ENCODE peak calls at places on chromosome 4, in six cellular contexts. One of them, this sample, is unnamed.

GRCh38 chr4:5967783-5968182 is 50.4 kb downstream of the C4orf50 start:
- DNase-seq in dorsolateral prefrontal cortex: no peak
- DNase-seq in OCI-LY7: no peak
- DNase-seq in colonic mucosa: no peak
- DNase-seq in spleen: peak
- DNase-seq in astrocyte of the spinal cord: no peak
- DNase-seq in this sample: no peak

GRCh38 chr4:143380651-143381050 is 44.0 kb downstream of the GAB1 start:
- DNase-seq in colonic mucosa: no peak
- DNase-seq in astrocyte of the spinal cord: no peak
- DNase-seq in OCI-LY7: no peak
- DNase-seq in spleen: no peak
- DNase-seq in dorsolateral prefrontal cortex: no peak
- DNase-seq in this sample: no peak

GRCh38 chr4:156766846-156767245 is 204.8 kb downstream of the PDGFC start:
- DNase-seq in OCI-LY7: no peak
- DNase-seq in colonic mucosa: no peak
- DNase-seq in astrocyte of the spinal cord: no peak
- DNase-seq in dorsolateral prefrontal cortex: no peak
- DNase-seq in spleen: no peak
- DNase-seq in this sample: no peak

GRCh38 chr4:174578366-174578765 is 56.1 kb upstream of the HPGD start:
- DNase-seq in spleen: no peak
- DNase-seq in colonic mucosa: no peak
- DNase-seq in astrocyte of the spinal cord: peak
- DNase-seq in dorsolateral prefrontal cortex: no peak
- DNase-seq in OCI-LY7: no peak
- DNase-seq in this sample: no peak

GRCh38 chr4:123484291-123484926 is 87.8 kb downstream of the SPRY1 start:
- DNase-seq in spleen: no peak
- DNase-seq in astrocyte of the spinal cord: no peak
- DNase-seq in dorsolateral prefrontal cortex: no peak
- DNase-seq in OCI-LY7: no peak
- DNase-seq in colonic mucosa: no peak
- DNase-seq in this sample: no peak

GRCh38 chr4:95547708-95548471 is 883 bp downstream of the UNC5C start:
- DNase-seq in colonic mucosa: peak
- DNase-seq in dorsolateral prefrontal cortex: peak
- DNase-seq in astrocyte of the spinal cord: peak
- DNase-seq in spleen: no peak
- DNase-seq in OCI-LY7: no peak
- DNase-seq in this sample: peak

GRCh38 chr4:120052840-120053239 is 13.8 kb downstream of the MAD2L1 start:
- DNase-seq in spleen: no peak
- DNase-seq in OCI-LY7: no peak
- DNase-seq in astrocyte of the spinal cord: peak
- DNase-seq in colonic mucosa: peak
- DNase-seq in dorsolateral prefrontal cortex: no peak
- DNase-seq in this sample: peak

GRCh38 chr4:90293320-90293719 is 166.1 kb downstream of the CCSER1 start:
- DNase-seq in colonic mucosa: no peak
- DNase-seq in OCI-LY7: peak
- DNase-seq in spleen: no peak
- DNase-seq in dorsolateral prefrontal cortex: no peak
- DNase-seq in astrocyte of the spinal cord: peak
- DNase-seq in this sample: no peak

GRCh38 chr4:105950701-105951100 is 55.4 kb downstream of the NPNT start:
- DNase-seq in astrocyte of the spinal cord: no peak
- DNase-seq in OCI-LY7: no peak
- DNase-seq in colonic mucosa: no peak
- DNase-seq in spleen: no peak
- DNase-seq in dorsolateral prefrontal cortex: no peak
- DNase-seq in this sample: no peak

GRCh38 chr4:101169044-101170014 is 178.0 kb downstream of the PPP3CA start:
- DNase-seq in OCI-LY7: peak
- DNase-seq in astrocyte of the spinal cord: peak
- DNase-seq in colonic mucosa: peak
- DNase-seq in spleen: peak
- DNase-seq in dorsolateral prefrontal cortex: peak
- DNase-seq in this sample: peak

GRCh38 chr4:73899321-73899720 is 30.1 kb downstream of the CXCL1 start:
- DNase-seq in OCI-LY7: no peak
- DNase-seq in astrocyte of the spinal cord: no peak
- DNase-seq in dorsolateral prefrontal cortex: no peak
- DNase-seq in spleen: no peak
- DNase-seq in colonic mucosa: no peak
- DNase-seq in this sample: no peak

GRCh38 chr4:52869656-52870055 is 7.5 kb downstream of the RASL11B start:
- DNase-seq in dorsolateral prefrontal cortex: no peak
- DNase-seq in spleen: no peak
- DNase-seq in colonic mucosa: no peak
- DNase-seq in astrocyte of the spinal cord: no peak
- DNase-seq in OCI-LY7: no peak
- DNase-seq in this sample: no peak

GRCh38 chr4:101670897-101671296 is 119.6 kb upstream of the BANK1 start:
- DNase-seq in colonic mucosa: no peak
- DNase-seq in OCI-LY7: no peak
- DNase-seq in dorsolateral prefrontal cortex: no peak
- DNase-seq in astrocyte of the spinal cord: no peak
- DNase-seq in spleen: no peak
- DNase-seq in this sample: no peak

GRCh38 chr4:168634276-168634802 is 137.5 kb downstream of the PALLD start:
- DNase-seq in OCI-LY7: no peak
- DNase-seq in spleen: no peak
- DNase-seq in dorsolateral prefrontal cortex: no peak
- DNase-seq in colonic mucosa: no peak
- DNase-seq in astrocyte of the spinal cord: peak
- DNase-seq in this sample: no peak

DNA sequence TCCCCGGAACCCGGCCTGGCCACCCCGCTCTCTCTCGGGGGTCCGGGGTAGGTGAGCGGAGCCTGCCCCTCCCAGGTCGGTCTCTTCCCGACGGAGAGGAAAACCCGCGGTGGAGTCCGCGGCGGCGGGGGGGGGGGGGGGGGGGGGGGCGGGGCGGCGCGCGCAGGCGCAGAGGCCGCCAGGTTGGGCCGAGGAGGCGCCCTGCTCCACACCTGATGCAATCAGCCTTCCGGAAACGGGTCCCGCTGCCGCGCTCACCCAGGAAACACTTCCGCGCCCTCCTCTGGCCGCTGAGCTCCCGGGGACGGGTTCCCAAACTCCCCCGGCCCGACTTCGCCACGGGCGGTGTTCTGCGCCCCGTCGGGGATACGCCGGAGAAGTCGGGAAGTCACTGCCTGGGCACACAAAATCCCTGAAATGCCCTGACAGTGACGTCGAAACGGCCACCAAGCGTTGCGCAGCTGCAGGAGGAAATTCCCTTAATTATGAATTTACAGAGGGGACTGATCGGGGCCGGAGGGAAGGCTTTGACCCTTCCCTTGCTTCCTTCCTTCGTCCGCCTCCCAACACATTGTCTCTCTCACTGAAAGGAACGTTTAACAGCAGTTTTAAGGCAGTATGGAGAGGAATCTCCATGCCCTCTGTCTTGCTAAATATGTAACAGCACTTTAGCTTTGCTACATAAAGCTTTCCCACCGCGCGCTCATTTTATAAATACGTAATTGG is 2.1 kb upstream of the APBB2 start:
- DNase-seq in spleen: peak
- DNase-seq in colonic mucosa: peak
- DNase-seq in OCI-LY7: peak
- DNase-seq in dorsolateral prefrontal cortex: peak
- DNase-seq in astrocyte of the spinal cord: peak
- DNase-seq in this sample: no peak
- TF ChIP-seq CTCF in spleen: no peak
- TF ChIP-seq CTCF in colonic mucosa: peak
- TF ChIP-seq CTCF in OCI-LY7: peak
- TF ChIP-seq CTCF in dorsolateral prefrontal cortex: no peak
- TF ChIP-seq CTCF in astrocyte of the spinal cord: peak
- TF ChIP-seq CTCF in this sample: peak

GRCh38 chr4:40969499-40969898 is 219.7 kb downstream of the NSUN7 start:
- DNase-seq in colonic mucosa: no peak
- DNase-seq in dorsolateral prefrontal cortex: no peak
- DNase-seq in OCI-LY7: no peak
- DNase-seq in spleen: no peak
- DNase-seq in astrocyte of the spinal cord: no peak
- DNase-seq in this sample: no peak
- H3K4me3 ChIP-seq in colonic mucosa: no peak
- H3K4me3 ChIP-seq in dorsolateral prefrontal cortex: no peak
- H3K4me3 ChIP-seq in OCI-LY7: no peak
- H3K4me3 ChIP-seq in spleen: no peak
- H3K4me3 ChIP-seq in astrocyte of the spinal cord: no peak
- H3K4me3 ChIP-seq in this sample: no peak

GRCh38 chr4:77236806-77237205 is 79.8 kb downstream of the CCNG2 start:
- DNase-seq in OCI-LY7: no peak
- DNase-seq in spleen: no peak
- DNase-seq in colonic mucosa: no peak
- DNase-seq in astrocyte of the spinal cord: no peak
- DNase-seq in dorsolateral prefrontal cortex: no peak
- DNase-seq in this sample: no peak

GRCh38 chr4:77235289-77235854 is 78.4 kb downstream of the CCNG2 start:
- DNase-seq in colonic mucosa: no peak
- DNase-seq in astrocyte of the spinal cord: no peak
- DNase-seq in dorsolateral prefrontal cortex: no peak
- DNase-seq in spleen: no peak
- DNase-seq in OCI-LY7: peak
- DNase-seq in this sample: no peak

GRCh38 chr4:77240469-77241066 is 83.6 kb downstream of the CCNG2 start:
- DNase-seq in dorsolateral prefrontal cortex: peak
- DNase-seq in astrocyte of the spinal cord: peak
- DNase-seq in colonic mucosa: peak
- DNase-seq in OCI-LY7: peak
- DNase-seq in spleen: peak
- DNase-seq in this sample: no peak
- TF ChIP-seq CTCF in dorsolateral prefrontal cortex: peak
- TF ChIP-seq CTCF in astrocyte of the spinal cord: peak
- TF ChIP-seq CTCF in colonic mucosa: peak
- TF ChIP-seq CTCF in OCI-LY7: peak
- TF ChIP-seq CTCF in spleen: peak
- TF ChIP-seq CTCF in this sample: peak

GRCh38 chr4:1406416-1406945 is at the start of gene NKX1-1:
- DNase-seq in colonic mucosa: no peak
- DNase-seq in astrocyte of the spinal cord: no peak
- DNase-seq in dorsolateral prefrontal cortex: no peak
- DNase-seq in spleen: no peak
- DNase-seq in OCI-LY7: no peak
- DNase-seq in this sample: no peak
- H3K4me3 ChIP-seq in colonic mucosa: no peak
- H3K4me3 ChIP-seq in astrocyte of the spinal cord: no peak
- H3K4me3 ChIP-seq in dorsolateral prefrontal cortex: no peak
- H3K4me3 ChIP-seq in spleen: no peak
- H3K4me3 ChIP-seq in OCI-LY7: no peak
- H3K4me3 ChIP-seq in this sample: no peak

GRCh38 chr4:109721033-109721432 is 8.8 kb downstream of the PLA2G12A start:
- DNase-seq in astrocyte of the spinal cord: peak
- DNase-seq in dorsolateral prefrontal cortex: no peak
- DNase-seq in OCI-LY7: no peak
- DNase-seq in spleen: no peak
- DNase-seq in colonic mucosa: no peak
- DNase-seq in this sample: no peak
- TF ChIP-seq CTCF in astrocyte of the spinal cord: no peak
- TF ChIP-seq CTCF in dorsolateral prefrontal cortex: no peak
- TF ChIP-seq CTCF in OCI-LY7: no peak
- TF ChIP-seq CTCF in spleen: no peak
- TF ChIP-seq CTCF in colonic mucosa: no peak
- TF ChIP-seq CTCF in this sample: no peak

GRCh38 chr4:158496030-158496741 is 25.5 kb upstream of the RXFP1 start:
- DNase-seq in OCI-LY7: peak
- DNase-seq in colonic mucosa: peak
- DNase-seq in astrocyte of the spinal cord: no peak
- DNase-seq in dorsolateral prefrontal cortex: no peak
- DNase-seq in spleen: no peak
- DNase-seq in this sample: no peak

GRCh38 chr4:158490629-158491028 is 31.1 kb upstream of the RXFP1 start:
- DNase-seq in spleen: no peak
- DNase-seq in OCI-LY7: no peak
- DNase-seq in astrocyte of the spinal cord: no peak
- DNase-seq in colonic mucosa: no peak
- DNase-seq in dorsolateral prefrontal cortex: no peak
- DNase-seq in this sample: no peak
- H3K4me3 ChIP-seq in spleen: no peak
- H3K4me3 ChIP-seq in OCI-LY7: no peak
- H3K4me3 ChIP-seq in astrocyte of the spinal cord: no peak
- H3K4me3 ChIP-seq in colonic mucosa: no peak
- H3K4me3 ChIP-seq in dorsolateral prefrontal cortex: no peak
- H3K4me3 ChIP-seq in this sample: no peak

GRCh38 chr4:142376204-142376603 is 469.9 kb downstream of the INPP4B start:
- DNase-seq in spleen: no peak
- DNase-seq in astrocyte of the spinal cord: no peak
- DNase-seq in dorsolateral prefrontal cortex: no peak
- DNase-seq in colonic mucosa: no peak
- DNase-seq in OCI-LY7: no peak
- DNase-seq in this sample: no peak
- TF ChIP-seq CTCF in spleen: no peak
- TF ChIP-seq CTCF in astrocyte of the spinal cord: no peak
- TF ChIP-seq CTCF in dorsolateral prefrontal cortex: no peak
- TF ChIP-seq CTCF in colonic mucosa: no peak
- TF ChIP-seq CTCF in OCI-LY7: no peak
- TF ChIP-seq CTCF in this sample: no peak

DNA sequence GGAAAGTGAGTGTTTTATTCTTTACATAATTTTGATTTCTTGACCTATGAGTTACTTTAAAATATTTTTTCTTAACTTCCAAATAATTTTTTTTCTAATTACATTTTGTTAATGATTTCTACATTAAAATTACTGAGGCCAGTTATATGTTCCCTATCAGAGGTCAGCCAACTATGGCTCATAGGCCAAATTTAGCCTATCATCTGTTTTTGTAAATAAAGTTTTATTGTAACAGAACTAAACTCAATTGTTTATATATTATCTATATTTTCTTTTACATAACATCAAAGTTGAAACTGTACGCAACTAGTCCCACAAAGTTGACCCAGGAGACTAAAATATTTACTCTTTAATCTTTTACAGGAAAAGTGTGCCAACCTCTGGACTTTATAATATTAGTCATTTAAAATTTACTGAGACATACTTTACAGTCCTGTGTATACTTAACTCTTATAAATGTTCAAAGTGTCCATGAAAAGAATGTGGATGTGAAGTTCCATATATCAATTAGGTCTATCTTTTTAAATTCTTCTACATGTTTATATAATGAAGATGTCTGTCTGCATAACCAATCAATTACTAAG is 26.2 kb downstream of the ASB5 start:
- DNase-seq in dorsolateral prefrontal cortex: no peak
- DNase-seq in colonic mucosa: no peak
- DNase-seq in astrocyte of the spinal cord: no peak
- DNase-seq in OCI-LY7: no peak
- DNase-seq in spleen: no peak
- DNase-seq in this sample: no peak
- H3K4me3 ChIP-seq in dorsolateral prefrontal cortex: no peak
- H3K4me3 ChIP-seq in colonic mucosa: no peak
- H3K4me3 ChIP-seq in astrocyte of the spinal cord: no peak
- H3K4me3 ChIP-seq in OCI-LY7: no peak
- H3K4me3 ChIP-seq in spleen: no peak
- H3K4me3 ChIP-seq in this sample: no peak